ENCODE peak calls at places on chromosomes 6 and 20, in five cellular contexts. X is amygdala; I is NCI-H510A treated with DMSO at 0.1 percent for 48 hours; L is CD8-positive, alpha-beta T cell; P is T-cell. R is an unnamed sample.

GRCh38 chr6:12472601-12473038 is 182.5 kb downstream of the EDN1 start:
- DNase-seq in X (no peak), I (no peak), L (no peak), P (no peak), R (peak)

GRCh38 chr6:134267917-134268361 is 50.0 kb downstream of the SGK1 start:
- DNase-seq in X (peak), I (peak), L (no peak), P (no peak), R (peak)

GRCh38 chr20:38907918-38908677 is 18.1 kb upstream of the FAM83D start:
- DNase-seq in X (no peak), I (no peak), L (no peak), P (no peak), R (no peak)

GRCh38 chr20:44909872-44910689 is at the start of gene PABPC1L:
- DNase-seq in X (no peak), I (peak), L (peak), P (peak), R (peak)

GRCh38 chr20:62997626-62998025 is 9.1 kb downstream of the BHLHE23 start:
- DNase-seq in X (no peak), I (no peak), L (no peak), P (no peak), R (no peak)

GRCh38 chr6:131946992-131947955 is 3.9 kb downstream of the CCN2 start:
- DNase-seq in X (no peak), I (no peak), L (no peak), P (no peak), R (no peak)

GRCh38 chr20:61975411-61975810 is 90.3 kb downstream of the TAF4 start:
- DNase-seq in X (no peak), I (no peak), L (no peak), P (no peak), R (no peak)

GRCh38 chr6:7991992-7992815 is 72.0 kb downstream of the BLOC1S5 start:
- DNase-seq in X (no peak), I (no peak), L (no peak), P (no peak), R (peak)

GRCh38 chr6:14585689-14586088 is 468.1 kb downstream of the CD83 start:
- DNase-seq in X (no peak), I (no peak), L (no peak), P (no peak), R (no peak)

GRCh38 chr6:169212897-169213813 is 40.5 kb downstream of the THBS2 start:
- DNase-seq in X (peak), I (peak), L (peak), P (peak), R (peak)

GRCh38 chr6:56334937-56335336 is 87.6 kb upstream of the COL21A1 start:
- DNase-seq in X (no peak), I (no peak), L (no peak), P (no peak), R (no peak)

GRCh38 chr6:5961836-5962235 is 44.9 kb downstream of the NRN1 start:
- DNase-seq in X (no peak), I (no peak), L (no peak), P (no peak), R (no peak)

GRCh38 chr20:24370911-24371695 is 98.3 kb upstream of the SYNDIG1 start:
- DNase-seq in X (no peak), I (no peak), L (no peak), P (no peak), R (no peak)

GRCh38 chr6:138455746-138456392 is 43.4 kb downstream of the NHSL1 start:
- DNase-seq in X (no peak), I (no peak), L (no peak), P (peak), R (no peak)

GRCh38 chr6:160132776-160133338 is 11.2 kb downstream of the SLC22A1 start:
- DNase-seq in X (no peak), I (no peak), L (no peak), P (no peak), R (no peak)

GRCh38 chr6:34179106-34179720 is 33.3 kb upstream of the GRM4 start:
- DNase-seq in X (no peak), I (no peak), L (no peak), P (no peak), R (no peak)

GRCh38 chr6:81204741-81205140 is 547.7 kb downstream of the TENT5A start:
- DNase-seq in X (no peak), I (no peak), L (no peak), P (no peak), R (no peak)

GRCh38 chr6:155183095-155183494 is 80.7 kb upstream of the CLDN20 start:
- DNase-seq in X (no peak), I (no peak), L (no peak), P (no peak), R (no peak)

GRCh38 chr6:137724018-137724403 is 143.0 kb upstream of the TNFAIP3 start:
- DNase-seq in X (no peak), I (no peak), L (no peak), P (no peak), R (peak)

GRCh38 chr6:112149719-112150263 is 62.4 kb downstream of the FAM229B start:
- DNase-seq in X (no peak), I (no peak), L (no peak), P (no peak), R (peak)

GRCh38 chr6:109308018-109308492 is 74.2 kb downstream of the CD164 start:
- DNase-seq in X (no peak), I (no peak), L (no peak), P (no peak), R (peak)

GRCh38 chr6:3367630-3368029 is 89.2 kb downstream of the SLC22A23 start:
- DNase-seq in X (no peak), I (no peak), L (no peak), P (no peak), R (no peak)

GRCh38 chr20:38863024-38863851 is 57.7 kb downstream of the PPP1R16B start:
- DNase-seq in X (no peak), I (no peak), L (no peak), P (peak), R (no peak)

GRCh38 chr6:125421853-125422252 is 120.1 kb upstream of the HDDC2 start:
- DNase-seq in X (peak), I (no peak), L (no peak), P (no peak), R (no peak)

GRCh38 chr6:100512203-100512862 is 47.6 kb upstream of the SIM1 start:
- DNase-seq in X (no peak), I (no peak), L (no peak), P (no peak), R (no peak)

GRCh38 chr6:84061613-84062398 is 28.2 kb downstream of the MRAP2 start:
- DNase-seq in X (no peak), I (no peak), L (no peak), P (no peak), R (no peak)

GRCh38 chr20:20488388-20488787 is 120.5 kb downstream of the INSM1 start:
- DNase-seq in X (no peak), I (no peak), L (no peak), P (no peak), R (no peak)

GRCh38 chr6:170257376-170257775 is 33.5 kb downstream of the DLL1 start:
- DNase-seq in X (no peak), I (no peak), L (no peak), P (no peak), R (peak)

GRCh38 chr6:142071981-142072380 is 60.7 kb upstream of the GJE1 start:
- DNase-seq in X (no peak), I (no peak), L (no peak), P (no peak), R (peak)

GRCh38 chr6:25168637-25169036 is 110.5 kb upstream of the CARMIL1 start:
- DNase-seq in X (no peak), I (no peak), L (no peak), P (no peak), R (no peak)

GRCh38 chr20:57655812-57656161 is 35.6 kb upstream of the ZBP1 start:
- DNase-seq in X (no peak), I (no peak), L (no peak), P (no peak), R (no peak)

GRCh38 chr20:36399147-36399968 is 93.2 kb downstream of the DLGAP4 start:
- DNase-seq in X (peak), I (peak), L (peak), P (peak), R (peak)

GRCh38 chr20:16821211-16822089 is 73.3 kb downstream of the OTOR start:
- DNase-seq in X (no peak), I (peak), L (no peak), P (no peak), R (peak)

GRCh38 chr20:10430000-10430466 is 4.0 kb downstream of the MKKS start:
- DNase-seq in X (no peak), I (no peak), L (no peak), P (no peak), R (peak)

GRCh38 chr6:166989427-166990034 is 9.7 kb upstream of the CEP43 start:
- DNase-seq in X (no peak), I (no peak), L (no peak), P (peak), R (peak)

GRCh38 chr6:55917756-55918415 is 42.5 kb upstream of the BMP5 start:
- DNase-seq in X (no peak), I (no peak), L (no peak), P (no peak), R (no peak)

GRCh38 chr6:17167327-17167979 is 65.6 kb downstream of the STMND1 start:
- DNase-seq in X (no peak), I (no peak), L (no peak), P (no peak), R (peak)

GRCh38 chr6:150076196-150076893 is 7.4 kb upstream of the ULBP3 start:
- DNase-seq in X (no peak), I (no peak), L (no peak), P (no peak), R (no peak)

GRCh38 chr20:63534831-63535651 is 2.1 kb downstream of the PTK6 start:
- DNase-seq in X (no peak), I (no peak), L (no peak), P (no peak), R (peak)

R was measured in DMS53.